ENCODE peak calls at places on chromosomes 2 and 18, in nine cellular contexts. E, U, W, D, M, O, K, B and S are unnamed samples.

GRCh38 chr2:126657636-126658315 is 1.8 kb downstream of the GYPC start:
- DNase-seq in E (peak; percentile 99), U (peak; percentile 61), W (peak; percentile 62), D (peak; percentile 94), M (peak; percentile 99), O (no peak), K (no peak), B (peak; percentile 93), S (peak; percentile 100)

GRCh38 chr2:16161768-16162490 is 221.6 kb downstream of the MYCN start:
- DNase-seq in E (no peak), U (no peak), W (no peak), D (no peak), M (no peak), O (no peak), K (no peak), B (no peak), S (no peak)

GRCh38 chr2:24577481-24577880 is 86.4 kb downstream of the NCOA1 start:
- DNase-seq in E (no peak), U (no peak), W (no peak), D (no peak), M (no peak), O (no peak), K (no peak), B (no peak), S (no peak)

GRCh38 chr2:234558642-234559041 is 61.8 kb upstream of the ARL4C start:
- DNase-seq in E (no peak), U (no peak), W (no peak), D (no peak), M (no peak), O (no peak), K (no peak), B (no peak), S (peak; percentile 49)

GRCh38 chr2:199771948-199772692 is 78.9 kb downstream of the FTCDNL1 start:
- DNase-seq in E (no peak), U (no peak), W (no peak), D (no peak), M (no peak), O (no peak), K (no peak), B (no peak), S (no peak)

GRCh38 chr2:230416061-230416721 is at the start of gene SP100:
- DNase-seq in E (peak; percentile 83), U (peak; percentile 83), W (peak; percentile 71), D (peak; percentile 47), M (peak; percentile 84), O (peak; percentile 44), K (peak; percentile 30), B (peak; percentile 81), S (peak; percentile 88)

GRCh38 chr2:237194906-237195305 is 109.2 kb downstream of the COPS8 start:
- DNase-seq in E (no peak), U (no peak), W (no peak), D (no peak), M (no peak), O (no peak), K (no peak), B (no peak), S (no peak)

GRCh38 chr2:235951980-235952379 is 216.2 kb downstream of the GBX2 start:
- DNase-seq in E (no peak), U (no peak), W (peak; percentile 21), D (no peak), M (no peak), O (no peak), K (no peak), B (no peak), S (peak; percentile 50)

GRCh38 chr2:60794271-60794863 is 38.3 kb downstream of the PAPOLG start:
- DNase-seq in E (peak; percentile 27), U (no peak), W (no peak), D (no peak), M (peak; percentile 29), O (no peak), K (no peak), B (no peak), S (peak; percentile 56)

GRCh38 chr18:23311346-23312103 is 141.6 kb upstream of the RIOK3 start:
- DNase-seq in E (peak; percentile 90), U (no peak), W (no peak), D (no peak), M (peak; percentile 93), O (no peak), K (no peak), B (no peak), S (peak; percentile 97)

GRCh38 chr2:65204461-65205230 is 23.0 kb upstream of the ACTR2 start:
- DNase-seq in E (no peak), U (no peak), W (peak; percentile 24), D (no peak), M (peak; percentile 8), O (no peak), K (no peak), B (peak; percentile 77), S (peak; percentile 29)

GRCh38 chr2:54670485-54671009 is 52.9 kb upstream of the EML6 start:
- DNase-seq in E (no peak), U (no peak), W (no peak), D (no peak), M (no peak), O (no peak), K (no peak), B (no peak), S (no peak)

GRCh38 chr18:67634631-67635338 is 118.3 kb upstream of the DSEL start:
- DNase-seq in E (no peak), U (no peak), W (no peak), D (no peak), M (no peak), O (no peak), K (no peak), B (no peak), S (no peak)

GRCh38 chr2:29966256-29966655 is 44.9 kb upstream of the ALK start:
- DNase-seq in E (no peak), U (no peak), W (no peak), D (no peak), M (no peak), O (no peak), K (no peak), B (no peak), S (no peak)

GRCh38 chr18:62963522-62963921 is 248.2 kb downstream of the PHLPP1 start:
- DNase-seq in E (peak; percentile 4), U (no peak), W (no peak), D (no peak), M (no peak), O (no peak), K (no peak), B (no peak), S (no peak)

GRCh38 chr18:51447351-51447896 is 249.9 kb upstream of the MEX3C start:
- DNase-seq in E (no peak), U (no peak), W (no peak), D (no peak), M (no peak), O (no peak), K (no peak), B (peak; percentile 79), S (no peak)

GRCh38 chr2:13616059-13616458 is 899.3 kb downstream of the TRIB2 start:
- DNase-seq in E (no peak), U (no peak), W (no peak), D (no peak), M (no peak), O (no peak), K (no peak), B (no peak), S (no peak)

GRCh38 chr2:218642786-218643185 is 16.6 kb downstream of the ZNF142 start:
- DNase-seq in E (no peak), U (no peak), W (no peak), D (no peak), M (no peak), O (no peak), K (no peak), B (no peak), S (no peak)

GRCh38 chr18:686339-687111 is 25.9 kb downstream of the ENOSF1 start:
- DNase-seq in E (peak; percentile 23), U (no peak), W (no peak), D (no peak), M (no peak), O (no peak), K (no peak), B (no peak), S (peak; percentile 13)

GRCh38 chr2:149727927-149728326 is 140.4 kb upstream of the MMADHC start:
- DNase-seq in E (peak; percentile 34), U (no peak), W (no peak), D (no peak), M (no peak), O (no peak), K (no peak), B (no peak), S (peak; percentile 66)

GRCh38 chr2:143802871-143803650 is 673.8 kb downstream of the ARHGAP15 start:
- DNase-seq in E (peak; percentile 28), U (no peak), W (no peak), D (no peak), M (no peak), O (no peak), K (no peak), B (no peak), S (peak; percentile 10)

GRCh38 chr2:212831671-212832199 is 293.1 kb upstream of the ERBB4 start:
- DNase-seq in E (no peak), U (no peak), W (no peak), D (no peak), M (no peak), O (no peak), K (no peak), B (no peak), S (no peak)

GRCh38 chr2:50358586-50358985 is 673.3 kb downstream of the NRXN1 start:
- DNase-seq in E (no peak), U (no peak), W (no peak), D (no peak), M (no peak), O (no peak), K (no peak), B (no peak), S (no peak)

GRCh38 chr2:232999354-232999753 is 13.7 kb downstream of the NGEF start:
- DNase-seq in E (no peak), U (no peak), W (no peak), D (no peak), M (no peak), O (no peak), K (no peak), B (no peak), S (no peak)

GRCh38 chr2:75098856-75099255 is 100.5 kb downstream of the TACR1 start:
- DNase-seq in E (peak; percentile 31), U (no peak), W (no peak), D (peak; percentile 21), M (peak; percentile 46), O (no peak), K (no peak), B (no peak), S (peak; percentile 57)

GRCh38 chr2:173806761-173807160 is 158.4 kb downstream of the SP3 start:
- DNase-seq in E (peak; percentile 4), U (no peak), W (no peak), D (no peak), M (peak; percentile 2), O (no peak), K (no peak), B (no peak), S (peak; percentile 54)

GRCh38 chr2:9205963-9206948 is at the start of gene ASAP2:
- DNase-seq in E (peak; percentile 68), U (no peak), W (peak; percentile 20), D (peak; percentile 85), M (peak; percentile 59), O (no peak), K (no peak), B (peak; percentile 86), S (peak; percentile 71)

GRCh38 chr2:179702912-179703311 is 158.5 kb downstream of the ZNF385B start:
- DNase-seq in E (no peak), U (no peak), W (no peak), D (no peak), M (no peak), O (no peak), K (no peak), B (no peak), S (no peak)

GRCh38 chr2:205087862-205088261 is 542.6 kb downstream of the PARD3B start:
- DNase-seq in E (no peak), U (no peak), W (no peak), D (no peak), M (no peak), O (no peak), K (no peak), B (no peak), S (no peak)